ENCODE peak calls at places on chromosomes 7 and 10, in five cellular contexts. I, V, W, X and B are unnamed samples.

GRCh38 chr10:58137813-58138212 is 129.9 kb downstream of the IPMK start:
- DNase-seq in I (no peak), V (no peak), W (no peak), X (no peak), B (no peak)

GRCh38 chr7:159030490-159031134 is 114.1 kb downstream of the VIPR2 start:
- DNase-seq in I (no peak), V (no peak), W (peak), X (no peak), B (no peak)

GRCh38 chr10:104501449-104501848 is 139.6 kb upstream of the SORCS3 start:
- DNase-seq in I (no peak), V (no peak), W (no peak), X (no peak), B (no peak)

GRCh38 chr10:102702742-102703141 is 11.5 kb downstream of the ARL3 start:
- DNase-seq in I (no peak), V (no peak), W (no peak), X (no peak), B (no peak)

GRCh38 chr7:150451097-150451793 is 815 bp downstream of the GIMAP8 start:
- DNase-seq in I (no peak), V (peak), W (no peak), X (no peak), B (peak)

GRCh38 chr7:90856317-90857072 is 260.4 kb downstream of the CDK14 start:
- DNase-seq in I (no peak), V (no peak), W (no peak), X (no peak), B (no peak)

GRCh38 chr7:47602272-47603004 is 20.5 kb upstream of the TNS3 start:
- DNase-seq in I (no peak), V (no peak), W (no peak), X (peak), B (no peak)

GRCh38 chr7:21580073-21580521 is 37.3 kb downstream of the DNAH11 start:
- DNase-seq in I (no peak), V (no peak), W (no peak), X (peak), B (no peak)

GRCh38 chr10:95784279-95784913 is 28.4 kb downstream of the ENTPD1 start:
- DNase-seq in I (no peak), V (no peak), W (no peak), X (no peak), B (no peak)

GRCh38 chr7:67618569-67619543 is 622.2 kb downstream of the TYW1 start:
- DNase-seq in I (no peak), V (no peak), W (no peak), X (no peak), B (no peak)

GRCh38 chr7:84042110-84042539 is 152.5 kb downstream of the SEMA3A start:
- DNase-seq in I (no peak), V (no peak), W (no peak), X (peak), B (no peak)

GRCh38 chr10:93993782-93994668 is at the start of gene PLCE1:
- DNase-seq in I (no peak), V (peak), W (no peak), X (no peak), B (no peak)

GRCh38 chr10:58651040-58651439 is 138.4 kb downstream of the BICC1 start:
- DNase-seq in I (no peak), V (no peak), W (no peak), X (no peak), B (no peak)

GRCh38 chr7:7970620-7971307 is 2.2 kb downstream of the GLCCI1 start:
- DNase-seq in I (no peak), V (no peak), W (no peak), X (peak), B (no peak)

GRCh38 chr7:140242057-140243031 is 65.6 kb upstream of the KDM7A start:
- DNase-seq in I (no peak), V (no peak), W (no peak), X (no peak), B (no peak)

GRCh38 chr10:97338041-97338440 is 3.5 kb upstream of the FRAT2 start:
- DNase-seq in I (no peak), V (peak), W (no peak), X (no peak), B (no peak)

GRCh38 chr7:111364413-111364812 is 197.9 kb downstream of the IMMP2L start:
- DNase-seq in I (no peak), V (no peak), W (no peak), X (peak), B (no peak)

GRCh38 chr7:39507866-39508551 is 58.2 kb upstream of the YAE1 start:
- DNase-seq in I (no peak), V (no peak), W (no peak), X (no peak), B (no peak)

GRCh38 chr7:66859794-66860645 is 61.0 kb upstream of the TMEM248 start:
- DNase-seq in I (peak), V (no peak), W (no peak), X (peak), B (no peak)

GRCh38 chr10:23053036-23053435 is 42.3 kb upstream of the MSRB2 start:
- DNase-seq in I (no peak), V (no peak), W (no peak), X (peak), B (no peak)

GRCh38 chr7:75591467-75591866 is 99.3 kb downstream of the SPDYE5 start:
- DNase-seq in I (no peak), V (no peak), W (no peak), X (no peak), B (no peak)

GRCh38 chr10:4079796-4080195 is 294.8 kb upstream of the KLF6 start:
- DNase-seq in I (no peak), V (no peak), W (no peak), X (no peak), B (no peak)

GRCh38 chr10:115624448-115624847 is 531.3 kb downstream of the ATRNL1 start:
- DNase-seq in I (no peak), V (no peak), W (no peak), X (no peak), B (no peak)

GRCh38 chr7:105863876-105864275 is 12.5 kb downstream of the ATXN7L1 start:
- DNase-seq in I (no peak), V (no peak), W (no peak), X (no peak), B (no peak)

GRCh38 chr10:47038881-47039557 is 127.8 kb downstream of the PTPN20 start:
- DNase-seq in I (no peak), V (no peak), W (no peak), X (no peak), B (no peak)

GRCh38 chr10:96259150-96259549 is 12.2 kb downstream of the BLNK start:
- DNase-seq in I (no peak), V (no peak), W (no peak), X (no peak), B (no peak)

GRCh38 chr7:8089036-8089780 is 120.6 kb downstream of the GLCCI1 start:
- DNase-seq in I (no peak), V (no peak), W (no peak), X (no peak), B (no peak)

GRCh38 chr10:6174201-6174874 is 28.4 kb upstream of the PFKFB3 start:
- DNase-seq in I (no peak), V (no peak), W (no peak), X (no peak), B (no peak)

GRCh38 chr10:1408656-1409358 is 328.5 kb downstream of the ADARB2 start:
- DNase-seq in I (no peak), V (no peak), W (no peak), X (no peak), B (no peak)

GRCh38 chr7:31883761-31884164 is 186.4 kb downstream of the PDE1C start:
- DNase-seq in I (no peak), V (peak), W (no peak), X (peak), B (no peak)

GRCh38 chr10:91613411-91614253 is 19.2 kb downstream of the PPP1R3C start:
- DNase-seq in I (no peak), V (no peak), W (peak), X (peak), B (no peak)

GRCh38 chr10:63633677-63634487 is 112.7 kb downstream of the REEP3 start:
- DNase-seq in I (no peak), V (no peak), W (no peak), X (peak), B (no peak)

GRCh38 chr10:62911210-62911963 is 95.2 kb upstream of the EGR2 start:
- DNase-seq in I (no peak), V (no peak), W (no peak), X (no peak), B (no peak)

GRCh38 chr7:40092152-40092551 is 42.3 kb downstream of the MPLKIP start:
- DNase-seq in I (no peak), V (no peak), W (no peak), X (no peak), B (no peak)

GRCh38 chr10:94006591-94007550 is 13.1 kb downstream of the PLCE1 start:
- DNase-seq in I (no peak), V (no peak), W (peak), X (peak), B (no peak)

GRCh38 chr10:6778992-6779701 is 199.1 kb upstream of the PRKCQ start:
- DNase-seq in I (no peak), V (peak), W (peak), X (peak), B (no peak)

GRCh38 chr7:28643369-28644340 is 231.3 kb downstream of the CREB5 start:
- DNase-seq in I (no peak), V (no peak), W (no peak), X (no peak), B (no peak)